ENCODE peak calls at places on chromosomes 6 and 20, in six cellular contexts. J, P, W, E, N and F are unnamed samples.

GRCh38 chr6:68196645-68197044 is 438.4 kb upstream of the ADGRB3 start:
- DNase-seq in J (no peak), P (no peak), W (peak), E (no peak), N (no peak), F (peak)

GRCh38 chr6:72363844-72364740 is 257.8 kb upstream of the KCNQ5 start:
- DNase-seq in J (no peak), P (no peak), W (no peak), E (no peak), N (no peak), F (no peak)

GRCh38 chr6:142429195-142429594 is 127.4 kb downstream of the ADGRG6 start:
- DNase-seq in J (no peak), P (no peak), W (no peak), E (no peak), N (no peak), F (no peak)

GRCh38 chr6:106381871-106382270 is 21.4 kb downstream of the CRYBG1 start:
- DNase-seq in J (no peak), P (no peak), W (peak), E (no peak), N (no peak), F (no peak)

GRCh38 chr6:89706121-89706520 is 67.6 kb upstream of the LYRM2 start:
- DNase-seq in J (no peak), P (no peak), W (no peak), E (no peak), N (no peak), F (no peak)

GRCh38 chr20:57473246-57474042 is 51.5 kb downstream of the CTCFL start:
- DNase-seq in J (no peak), P (no peak), W (peak), E (peak), N (no peak), F (no peak)

GRCh38 chr6:126039284-126039683 is 52.9 kb downstream of the TRMT11 start:
- DNase-seq in J (no peak), P (no peak), W (no peak), E (no peak), N (no peak), F (no peak)

GRCh38 chr6:116881236-116881635 is 4.2 kb downstream of the RFX6 start:
- DNase-seq in J (peak), P (no peak), W (no peak), E (no peak), N (no peak), F (no peak)

GRCh38 chr6:21595951-21596378 is 2.4 kb downstream of the SOX4 start:
- DNase-seq in J (no peak), P (peak), W (no peak), E (no peak), N (no peak), F (no peak)

GRCh38 chr6:4487538-4487937 is 288.7 kb upstream of the CDYL start:
- DNase-seq in J (peak), P (no peak), W (no peak), E (no peak), N (no peak), F (no peak)

GRCh38 chr20:31633339-31633914 is 4.3 kb upstream of the COX4I2 start:
- DNase-seq in J (no peak), P (peak), W (no peak), E (no peak), N (no peak), F (no peak)

GRCh38 chr6:11025911-11026635 is 18.0 kb downstream of the ELOVL2 start:
- DNase-seq in J (no peak), P (no peak), W (peak), E (no peak), N (no peak), F (no peak)

GRCh38 chr6:78614961-78615360 is 252.4 kb upstream of the IRAK1BP1 start:
- DNase-seq in J (no peak), P (no peak), W (peak), E (peak), N (no peak), F (no peak)

GRCh38 chr6:135880066-135880972 is 28.8 kb downstream of the PDE7B start:
- DNase-seq in J (no peak), P (no peak), W (peak), E (peak), N (peak), F (peak)

GRCh38 chr20:58651548-58651822 is 402 bp downstream of the STX16 start:
- DNase-seq in J (no peak), P (peak), W (no peak), E (no peak), N (no peak), F (no peak)

GRCh38 chr6:134172020-134172766 is 119.8 kb upstream of the SLC2A12 start:
- DNase-seq in J (no peak), P (no peak), W (no peak), E (no peak), N (no peak), F (no peak)

GRCh38 chr6:63799813-63800212 is 164.2 kb downstream of the PHF3 start:
- DNase-seq in J (no peak), P (no peak), W (no peak), E (no peak), N (no peak), F (no peak)

DNA sequence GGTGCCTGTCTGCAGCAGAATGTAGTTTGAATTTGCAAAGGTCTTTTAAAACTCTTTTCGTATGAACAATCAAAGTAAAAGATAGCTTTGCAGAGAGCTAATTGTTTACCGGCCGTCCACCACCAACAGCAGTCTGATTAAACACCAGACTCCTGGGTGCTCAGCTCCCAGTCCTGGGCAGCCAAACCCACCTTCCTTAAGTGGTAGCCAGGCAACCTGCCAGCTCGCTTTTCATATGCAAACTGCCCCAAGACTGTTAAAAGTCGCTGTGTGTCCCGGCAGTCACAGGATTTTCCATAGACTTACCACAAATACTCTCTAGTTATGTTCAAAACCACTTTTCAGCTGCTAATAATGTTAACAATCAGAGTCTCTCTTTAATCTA is 849 bp downstream of the THBS2 start:
- DNase-seq in J (no peak), P (no peak), W (no peak), E (no peak), N (no peak), F (no peak)
- H3K4me3 ChIP-seq in J (no peak), P (peak), W (no peak), E (no peak), N (no peak), F (no peak)

DNA sequence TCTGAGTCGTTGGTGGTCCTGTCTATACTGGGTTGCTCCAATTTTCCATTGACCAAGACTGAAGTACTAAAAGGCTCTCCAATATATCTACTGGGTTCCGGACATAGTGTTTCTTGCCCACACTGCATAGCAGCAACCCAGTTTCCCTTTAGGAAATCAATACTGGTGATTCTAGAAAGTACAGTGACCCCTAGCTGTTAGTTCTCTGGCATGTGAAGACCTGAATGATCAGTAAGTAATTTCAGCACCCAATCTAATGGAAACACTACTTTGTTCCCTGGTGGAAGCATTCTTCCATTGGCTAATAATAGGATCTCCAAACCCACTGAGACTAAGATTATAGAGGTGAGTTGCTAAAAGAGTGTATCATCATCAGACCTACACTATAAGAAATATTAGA is 40.8 kb upstream of the STMND1 start:
- DNase-seq in J (no peak), P (no peak), W (no peak), E (no peak), N (no peak), F (no peak)
- TF ChIP-seq CTCF in J (no peak), P (no peak), W (no peak), E (no peak), N (no peak), F (no peak)

DNA sequence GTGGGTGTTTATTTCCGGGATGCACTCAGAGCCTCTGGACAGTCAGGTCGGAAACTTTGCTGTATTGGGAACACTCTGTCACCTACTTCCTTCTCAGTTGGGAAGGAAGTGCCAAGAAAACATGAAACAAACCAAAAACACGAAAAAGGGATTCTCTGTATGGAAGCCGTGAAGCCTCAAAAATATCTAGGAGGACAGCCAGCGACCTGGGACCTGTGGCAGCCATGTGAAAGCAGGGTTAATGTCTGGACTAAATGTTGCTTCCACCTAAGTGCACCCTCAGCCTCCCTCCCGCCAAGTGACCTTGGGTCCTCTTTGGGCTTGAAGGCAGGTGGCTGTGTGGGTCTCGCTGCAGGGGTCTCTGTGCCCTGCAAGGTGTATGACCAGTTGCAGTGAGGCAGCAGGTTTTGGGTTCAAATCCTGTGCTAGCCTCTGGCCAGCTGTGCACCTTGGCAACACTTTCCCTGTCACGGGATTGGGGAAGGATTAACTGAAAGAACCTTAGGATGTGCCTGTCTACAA is 846 bp downstream of the MAVS start:
- DNase-seq in J (no peak), P (no peak), W (no peak), E (no peak), N (no peak), F (no peak)
- H3K4me3 ChIP-seq in J (peak), P (peak), W (peak), E (peak), N (peak), F (peak)

DNA sequence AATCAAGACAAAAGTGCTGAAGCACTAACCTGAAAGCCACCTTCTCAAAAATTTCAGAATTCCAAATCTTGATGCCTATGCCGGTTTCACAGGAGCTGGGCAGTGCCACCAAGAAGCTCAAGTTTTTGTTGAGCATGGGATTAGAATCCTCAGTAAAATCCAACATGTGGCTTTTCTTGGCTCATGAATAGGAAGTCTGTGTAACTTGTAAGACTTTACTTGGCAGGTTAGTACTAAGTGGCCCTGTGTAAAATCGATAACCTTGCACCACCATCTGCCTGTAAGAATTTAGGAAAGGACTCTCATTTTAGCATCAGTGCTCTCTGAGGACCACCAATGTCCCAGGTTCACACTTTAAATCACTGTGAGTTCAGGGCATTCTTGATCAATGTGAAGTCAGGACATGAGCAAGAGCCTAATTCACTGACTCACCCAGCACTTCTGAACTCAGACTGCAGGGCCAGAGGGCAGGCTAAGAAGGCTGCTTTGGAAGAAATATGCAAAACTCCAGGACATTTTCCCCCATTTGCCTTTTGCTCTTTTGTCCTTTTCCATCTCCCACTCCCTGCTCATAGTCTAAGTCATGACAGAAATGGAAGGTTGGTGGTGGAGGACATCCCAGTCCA is 113.2 kb downstream of the EDN1 start:
- DNase-seq in J (no peak), P (no peak), W (no peak), E (no peak), N (peak), F (no peak)
- TF ChIP-seq CTCF in J (no peak), P (no peak), W (no peak), E (no peak), N (no peak), F (no peak)

DNA sequence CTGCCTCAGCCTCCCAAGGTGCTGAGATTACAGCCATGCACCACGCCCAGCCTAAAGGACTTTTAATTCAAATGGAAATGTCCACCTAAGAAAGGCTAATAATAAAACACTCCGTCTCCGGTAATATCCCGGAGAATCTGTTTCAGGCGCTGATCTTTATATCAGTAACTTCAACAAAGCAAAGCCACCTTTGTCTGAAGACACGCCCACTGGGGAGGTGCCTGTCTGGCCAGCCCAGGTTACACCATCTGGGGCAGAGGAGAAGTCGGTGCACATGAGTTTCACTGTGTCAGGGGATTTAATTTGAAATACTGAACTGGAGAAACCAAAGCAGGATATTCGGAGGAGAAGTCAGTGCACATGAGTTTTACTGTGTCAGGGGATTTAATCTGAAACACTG is 9.4 kb downstream of the SERPINB6 start:
- DNase-seq in J (no peak), P (no peak), W (no peak), E (no peak), N (no peak), F (no peak)
- H3K4me3 ChIP-seq in J (no peak), P (no peak), W (no peak), E (no peak), N (no peak), F (no peak)

GRCh38 chr20:6123650-6124014 is 802 bp upstream of the FERMT1 start:
- DNase-seq in J (no peak), P (no peak), W (no peak), E (no peak), N (no peak), F (no peak)

GRCh38 chr20:6121504-6121903 is 1.3 kb downstream of the FERMT1 start:
- DNase-seq in J (no peak), P (no peak), W (no peak), E (no peak), N (no peak), F (no peak)

GRCh38 chr20:6122111-6122872 is 538 bp downstream of the FERMT1 start:
- DNase-seq in J (no peak), P (no peak), W (no peak), E (no peak), N (peak), F (no peak)

GRCh38 chr20:6120491-6120988 is 2.3 kb downstream of the FERMT1 start:
- DNase-seq in J (no peak), P (no peak), W (no peak), E (no peak), N (no peak), F (no peak)

DNA sequence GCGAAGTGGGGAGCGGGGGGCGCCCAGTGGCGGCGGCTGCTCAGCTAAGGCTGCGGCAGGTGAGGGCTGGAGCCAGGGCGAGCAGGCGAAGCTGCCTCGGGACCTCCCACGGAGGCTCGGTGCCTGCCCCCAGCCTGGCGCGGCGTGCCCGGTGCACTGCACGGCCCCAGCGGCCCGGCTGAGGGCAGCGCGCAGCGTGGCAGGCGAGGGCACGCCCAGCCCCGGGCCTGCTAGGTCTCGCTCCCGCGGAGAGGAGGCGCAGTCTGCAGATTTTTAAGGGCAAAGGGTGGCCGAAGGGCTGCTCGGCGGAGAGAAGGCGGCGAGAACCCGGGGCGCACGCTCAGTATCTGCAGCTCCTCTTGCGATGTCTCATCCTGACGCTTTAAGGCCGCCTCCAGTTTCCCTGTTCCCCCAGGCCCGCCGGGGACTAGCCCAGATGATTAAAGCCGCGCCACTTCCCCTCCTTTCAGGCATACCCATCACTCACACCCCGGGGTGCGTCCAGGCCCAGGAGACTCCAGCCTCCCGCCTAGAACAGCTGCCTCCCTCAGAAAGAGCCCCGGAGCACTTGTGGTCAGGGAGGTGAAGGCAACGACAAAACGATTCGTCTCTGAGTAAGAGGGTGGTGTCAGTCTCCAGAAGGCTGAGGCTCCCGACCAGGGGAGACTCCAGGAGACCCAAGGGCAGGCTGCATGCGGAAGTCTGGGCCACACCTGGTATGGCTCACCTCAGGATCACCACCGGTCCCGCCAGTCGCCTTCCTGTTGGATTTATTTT is at the start of gene FERMT1:
- DNase-seq in J (peak), P (peak), W (peak), E (no peak), N (peak), F (no peak)
- TF ChIP-seq CTCF in J (no peak), P (no peak), W (no peak), E (no peak), N (peak), F (no peak)

GRCh38 chr20:44616604-44616964 is 34.2 kb downstream of the PKIG start:
- DNase-seq in J (no peak), P (peak), W (no peak), E (no peak), N (no peak), F (no peak)
- H3K4me3 ChIP-seq in J (no peak), P (no peak), W (no peak), E (no peak), N (no peak), F (no peak)

GRCh38 chr6:158211273-158212055 is 43.3 kb downstream of the GTF2H5 start:
- DNase-seq in J (no peak), P (no peak), W (peak), E (no peak), N (no peak), F (no peak)
- TF ChIP-seq CTCF in J (no peak), P (no peak), W (no peak), E (no peak), N (no peak), F (no peak)